ENCODE peak calls at places on chromosomes 6 and 20, in eight cellular contexts. K, N, G, O, Z, T, Q and X are unnamed samples.

GRCh38 chr6:130115036-130115435 is 96.7 kb downstream of the L3MBTL3 start:
- DNase-seq in K (no peak), N (no peak), G (no peak), O (no peak), Z (no peak), T (no peak), Q (no peak), X (no peak)

GRCh38 chr20:17850674-17851006 is 118.0 kb downstream of the SNX5 start:
- DNase-seq in K (no peak), N (no peak), G (no peak), O (no peak), Z (no peak), T (no peak), Q (no peak), X (no peak)

GRCh38 chr6:50185006-50185405 is 135.3 kb upstream of the DEFB112 start:
- DNase-seq in K (no peak), N (no peak), G (no peak), O (no peak), Z (no peak), T (no peak), Q (no peak), X (no peak)

GRCh38 chr6:142045380-142046270 is 87.1 kb upstream of the GJE1 start:
- DNase-seq in K (peak; percentile 72), N (no peak), G (no peak), O (peak; percentile 67), Z (peak; percentile 43), T (no peak), Q (no peak), X (no peak)

GRCh38 chr6:138692978-138693909 is 80.3 kb upstream of the CCDC28A start:
- DNase-seq in K (peak; percentile 69), N (peak; percentile 64), G (peak; percentile 87), O (peak; percentile 74), Z (peak; percentile 81), T (peak; percentile 88), Q (peak; percentile 70), X (peak; percentile 75)

GRCh38 chr20:49562341-49563014 is 5.5 kb downstream of the PTGIS start:
- DNase-seq in K (peak; percentile 92), N (peak; percentile 91), G (peak; percentile 88), O (peak; percentile 91), Z (no peak), T (peak; percentile 49), Q (no peak), X (peak; percentile 84)

GRCh38 chr6:156347251-156348049 is 429.7 kb upstream of the ARID1B start:
- DNase-seq in K (no peak), N (peak; percentile 27), G (no peak), O (no peak), Z (peak; percentile 1), T (no peak), Q (no peak), X (no peak)

GRCh38 chr6:70889270-70889669 is 67.6 kb downstream of the B3GAT2 start:
- DNase-seq in K (no peak), N (no peak), G (no peak), O (no peak), Z (no peak), T (no peak), Q (no peak), X (no peak)

GRCh38 chr6:56555438-56555872 is 87.2 kb downstream of the DST start:
- DNase-seq in K (peak; percentile 81), N (no peak), G (no peak), O (peak; percentile 79), Z (peak; percentile 23), T (no peak), Q (no peak), X (peak; percentile 30)

GRCh38 chr6:87151786-87152527 is 3.4 kb upstream of the ZNF292 start:
- DNase-seq in K (peak; percentile 60), N (peak; percentile 75), G (peak; percentile 57), O (peak; percentile 76), Z (peak; percentile 52), T (peak; percentile 66), Q (peak; percentile 79), X (peak; percentile 81)

GRCh38 chr20:58458342-58459057 is 56.7 kb downstream of the APCDD1L start:
- DNase-seq in K (peak; percentile 52), N (no peak), G (peak; percentile 36), O (peak; percentile 23), Z (peak; percentile 56), T (no peak), Q (no peak), X (no peak)

GRCh38 chr20:39342463-39342862 is 380.3 kb downstream of the DHX35 start:
- DNase-seq in K (no peak), N (no peak), G (no peak), O (no peak), Z (no peak), T (no peak), Q (no peak), X (no peak)

GRCh38 chr20:47262365-47263013 is 94.0 kb downstream of the ZMYND8 start:
- DNase-seq in K (no peak), N (no peak), G (no peak), O (no peak), Z (no peak), T (no peak), Q (peak; percentile 71), X (no peak)

GRCh38 chr6:107491059-107491609 is 1.2 kb downstream of the SOBP start:
- DNase-seq in K (peak; percentile 63), N (peak; percentile 82), G (peak; percentile 62), O (peak; percentile 76), Z (peak; percentile 62), T (peak; percentile 32), Q (no peak), X (peak; percentile 91)

GRCh38 chr6:24197892-24198291 is 71.9 kb downstream of the NRSN1 start:
- DNase-seq in K (no peak), N (no peak), G (no peak), O (no peak), Z (no peak), T (no peak), Q (no peak), X (no peak)